ENCODE peak calls at places on chromosome 20, in seven cellular contexts. M is neural progenitor cell, D is HCT116, N is heart left ventricle, E is endodermal cell, A is ascending aorta, F is ovary. O is an unnamed sample.

GRCh38 chr20:5908981-5909380 is 41.4 kb downstream of the TRMT6 start:
- DNase-seq in M (no peak), D (no peak), N (no peak), E (no peak), A (no peak), F (no peak), O (no peak)

GRCh38 chr20:8757146-8757545 is 311.7 kb upstream of the PLCB4 start:
- DNase-seq in M (no peak), D (no peak), N (no peak), E (no peak), A (no peak), F (no peak), O (no peak)

GRCh38 chr20:25372584-25373336 is 17.9 kb downstream of the ABHD12 start:
- DNase-seq in M (no peak), D (no peak), N (no peak), E (peak; percentile 10), A (no peak), F (no peak), O (no peak)

GRCh38 chr20:12970372-12970821 is 38.4 kb upstream of the SPTLC3 start:
- DNase-seq in M (peak; percentile 56), D (no peak), N (no peak), E (peak; percentile 62), A (no peak), F (peak; percentile 22), O (no peak)

GRCh38 chr20:63132131-63132714 is 83.7 kb downstream of the YTHDF1 start:
- DNase-seq in M (no peak), D (no peak), N (peak; percentile 4), E (peak; percentile 28), A (peak; percentile 50), F (no peak), O (no peak)

GRCh38 chr20:15162061-15162740 is 824.8 kb upstream of the FLRT3 start:
- DNase-seq in M (no peak), D (no peak), N (no peak), E (no peak), A (no peak), F (no peak), O (no peak)

GRCh38 chr20:43915209-43916072 is 789 bp downstream of the TOX2 start:
- DNase-seq in M (peak; percentile 75), D (no peak), N (no peak), E (peak; percentile 85), A (peak; percentile 66), F (no peak), O (no peak)

GRCh38 chr20:45355209-45355608 is 7.0 kb upstream of the SDC4 start:
- DNase-seq in M (no peak), D (no peak), N (no peak), E (no peak), A (no peak), F (no peak), O (no peak)

GRCh38 chr20:50285376-50286173 is 94.9 kb downstream of the CEBPB start:
- DNase-seq in M (no peak), D (no peak), N (peak; percentile 57), E (no peak), A (no peak), F (peak; percentile 83), O (no peak)

GRCh38 chr20:9081423-9081966 is 12.6 kb downstream of the PLCB4 start:
- DNase-seq in M (no peak), D (no peak), N (no peak), E (no peak), A (no peak), F (no peak), O (no peak)

GRCh38 chr20:20083796-20084195 is 31.5 kb downstream of the CFAP61 start:
- DNase-seq in M (peak; percentile 58), D (peak; percentile 19), N (no peak), E (no peak), A (no peak), F (no peak), O (no peak)

GRCh38 chr20:49207071-49207470 is 12.1 kb upstream of the DDX27 start:
- DNase-seq in M (no peak), D (no peak), N (no peak), E (peak; percentile 77), A (no peak), F (no peak), O (no peak)

GRCh38 chr20:14882157-14882556 is 544.7 kb upstream of the FLRT3 start:
- DNase-seq in M (no peak), D (no peak), N (no peak), E (no peak), A (no peak), F (no peak), O (no peak)

GRCh38 chr20:49508435-49509199 is 26.1 kb upstream of the KCNB1 start:
- DNase-seq in M (peak; percentile 76), D (peak; percentile 28), N (no peak), E (peak; percentile 59), A (no peak), F (no peak), O (no peak)

GRCh38 chr20:40961686-40962640 is 66.7 kb upstream of the TOP1 start:
- DNase-seq in M (no peak), D (no peak), N (no peak), E (no peak), A (peak; percentile 40), F (no peak), O (no peak)

GRCh38 chr20:64051532-64052325 is 2.3 kb upstream of the SOX18 start:
- DNase-seq in M (no peak), D (no peak), N (peak; percentile 87), E (no peak), A (no peak), F (peak; percentile 49), O (peak; percentile 54)

GRCh38 chr20:48622421-48622820 is 205.4 kb downstream of the PREX1 start:
- DNase-seq in M (no peak), D (no peak), N (no peak), E (no peak), A (no peak), F (peak; percentile 31), O (no peak)

DNA sequence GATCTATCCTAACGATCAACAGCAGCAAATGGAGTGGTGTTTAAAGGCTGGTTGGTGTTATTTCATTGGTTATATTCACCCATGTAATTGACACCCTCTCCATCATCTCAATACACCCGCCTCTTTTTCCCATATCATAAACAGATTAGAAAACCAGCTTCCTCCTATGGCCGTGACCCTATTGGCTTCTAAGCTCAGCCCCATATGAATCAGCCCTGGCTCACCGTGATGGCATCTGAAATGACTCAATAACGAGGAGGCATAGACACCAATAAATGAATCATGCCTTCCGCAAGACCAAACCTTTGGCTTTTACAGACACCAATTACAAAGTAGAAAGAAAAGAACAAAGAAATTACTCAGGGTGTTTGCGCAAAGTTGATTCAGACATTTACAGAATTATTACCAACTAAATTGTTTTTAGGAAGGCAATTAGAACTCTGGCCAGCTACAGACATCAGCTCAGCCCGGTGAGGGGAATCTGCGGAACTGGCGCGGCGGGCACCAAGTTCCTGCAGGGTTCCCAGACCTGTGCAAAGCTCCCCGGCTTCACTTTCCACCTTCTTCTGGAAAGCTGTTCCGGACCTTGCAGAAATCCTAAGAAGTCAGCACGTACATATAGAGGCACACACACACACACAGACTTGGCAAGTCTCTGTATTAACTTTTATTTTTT is 11.5 kb downstream of the PMEPA1 start:
- DNase-seq in M (no peak), D (peak; percentile 94), N (no peak), E (no peak), A (peak; percentile 83), F (no peak), O (no peak)
- H3K27ac ChIP-seq in M (no peak overlapping the region), D (peak overlapping the region; percentile 36), N (no peak overlapping the region), E (no peak overlapping the region), A (peak overlapping the region; percentile 19), F (no peak overlapping the region), O (no peak overlapping the region)

GRCh38 chr20:55515831-55516230 is 489.5 kb downstream of the CBLN4 start:
- DNase-seq in M (no peak), D (no peak), N (no peak), E (no peak), A (no peak), F (no peak), O (no peak)
- H3K9me3 ChIP-seq in M (no peaks in the 10 kb centered on the region), D (peaks cover 32% of the 10 kb centered on the region), N (no peaks in the 10 kb centered on the region), E (peaks cover 4% of the 10 kb centered on the region), A (no peaks in the 10 kb centered on the region), F (no peaks in the 10 kb centered on the region), O (peaks cover 3% of the 10 kb centered on the region)

GRCh38 chr20:53655909-53656652 is 62.4 kb upstream of the ZNF217 start:
- DNase-seq in M (no peak), D (no peak), N (no peak), E (no peak), A (peak; percentile 15), F (no peak), O (no peak)
- H3K4me1 ChIP-seq in M (peaks cover 54% of the 10 kb centered on the region), D (peaks cover 13% of the 10 kb centered on the region), N (peaks cover 43% of the 10 kb centered on the region), E (peaks cover 4% of the 10 kb centered on the region), A (peaks cover 3% of the 10 kb centered on the region), F (peaks cover 8% of the 10 kb centered on the region), O (peaks cover 3% of the 10 kb centered on the region)

GRCh38 chr20:32190608-32191415 is 16.7 kb downstream of the PLAGL2 start:
- DNase-seq in M (peak; percentile 44), D (no peak), N (no peak), E (peak; percentile 73), A (no peak), F (no peak), O (no peak)
- H3K27ac ChIP-seq in M (peak overlapping the region; percentile 35), D (no peak overlapping the region), N (peak overlapping the region; percentile 85), E (peak overlapping the region; percentile 53), A (peak overlapping the region; percentile 78), F (peak overlapping the region; percentile 88), O (peak overlapping the region; percentile 81)

GRCh38 chr20:18989736-18990474 is 176.3 kb downstream of the SCP2D1 start:
- DNase-seq in M (no peak), D (no peak), N (no peak), E (no peak), A (peak; percentile 63), F (peak; percentile 80), O (no peak)
- H3K9me3 ChIP-seq in M (no peaks in the 10 kb centered on the region), D (no peaks in the 10 kb centered on the region), N (no peaks in the 10 kb centered on the region), E (no peaks in the 10 kb centered on the region), A (no peaks in the 10 kb centered on the region), F (no peaks in the 10 kb centered on the region), O (no peaks in the 10 kb centered on the region)

O was measured in lung.